ENCODE peak calls at places on chromosomes 4 and X, in nine cellular contexts. G is neuronal stem cell; P is NCI-H1105 treated with DMSO at 0.1 percent for 48 hours; T is stimulated activated CD4-positive, alpha-beta T cell treated with anti-CD3 and anti-CD28 coated beads, TNF-alpha, amount 100 ng/mL, for 48 hours; N is activated CD8-positive, alpha-beta T cell treated with anti-CD3 and anti-CD28 coated beads, Interleukin-2, amount 10 ng/mL, durations not matched to agents 7 days and 5 days; Y is WTC11; H is H54; R is head of caudate nucleus; V is spleen. K is an unnamed sample.

GRCh38 chr4:8599657-8600056 is 7.1 kb downstream of the CPZ start:
- DNase-seq in G (no peak), P (no peak), T (no peak), N (no peak), Y (no peak), H (peak), R (no peak), V (no peak), K (peak)

GRCh38 chr4:136342666-136343065 is 1189.6 kb downstream of the PCDH18 start:
- DNase-seq in G (no peak), P (no peak), T (no peak), N (no peak), Y (no peak), H (no peak), R (no peak), V (no peak), K (no peak)

GRCh38 chr4:87698394-87698793 is 48.3 kb downstream of the DMP1 start:
- DNase-seq in G (no peak), P (no peak), T (no peak), N (no peak), Y (no peak), H (no peak), R (no peak), V (no peak), K (no peak)

GRCh38 chr4:176193898-176194297 is 1.5 kb downstream of the SPATA4 start:
- DNase-seq in G (no peak), P (no peak), T (no peak), N (no peak), Y (no peak), H (no peak), R (no peak), V (no peak), K (peak)

GRCh38 chr4:1092026-1092982 is 21.1 kb downstream of the RNF212 start:
- DNase-seq in G (no peak), P (no peak), T (no peak), N (no peak), Y (peak), H (no peak), R (no peak), V (peak), K (no peak)

GRCh38 chr4:132527817-132528216 is 621.3 kb upstream of the PCDH10 start:
- DNase-seq in G (no peak), P (no peak), T (no peak), N (no peak), Y (no peak), H (no peak), R (no peak), V (no peak), K (no peak)

GRCh38 chr4:138952405-138952804 is 63.2 kb upstream of the NOCT start:
- DNase-seq in G (no peak), P (no peak), T (peak), N (no peak), Y (no peak), H (peak), R (peak), V (no peak), K (no peak)

GRCh38 chr4:1033840-1034551 is 22.6 kb downstream of the FGFRL1 start:
- DNase-seq in G (no peak), P (no peak), T (no peak), N (no peak), Y (no peak), H (peak), R (peak), V (no peak), K (no peak)

GRCh38 chrX:50097121-50097520 is 103.7 kb downstream of the AKAP4 start:
- DNase-seq in G (no peak), P (no peak), T (no peak), N (no peak), Y (no peak), H (no peak), R (no peak), V (no peak), K (no peak)

GRCh38 chr4:39259571-39260330 is 77.4 kb downstream of the WDR19 start:
- DNase-seq in G (no peak), P (no peak), T (no peak), N (no peak), Y (no peak), H (no peak), R (no peak), V (no peak), K (no peak)

GRCh38 chr4:183422962-183423653 is 21.3 kb upstream of the CDKN2AIP start:
- DNase-seq in G (no peak), P (no peak), T (no peak), N (no peak), Y (no peak), H (no peak), R (no peak), V (no peak), K (peak)

GRCh38 chrX:152810403-152810802 is 20.2 kb downstream of the CETN2 start:
- DNase-seq in G (no peak), P (peak), T (no peak), N (no peak), Y (peak), H (no peak), R (peak), V (no peak), K (peak)